ENCODE peak calls at places on chromosomes 6 and 20, in ten cellular contexts. G is PC-3; V is GDM1; Y is Right ventricle myocardium superior; J is NCI-H1092 treated with DMSO at 0.1 percent for 48 hours; B is C1 segment of cervical spinal cord; L is immature natural killer cell; Z is LNCaP clone FGC; H is activated CD8-positive, alpha-beta memory T cell treated with anti-CD3 and anti-CD28 coated beads, Interleukin-2, amount 50 U/mL, for 4 hours; T is CD8-positive, alpha-beta T cell. W is an unnamed sample.
A peak's percentile ranks its signal among the peaks of the same experiment; 100 is the strongest.

GRCh38 chr20:60474385-60474910 is 516.2 kb downstream of the CDH26 start:
- DNase-seq in G (no peak), V (no peak), Y (no peak), J (no peak), B (no peak), L (no peak), Z (no peak), H (no peak), T (no peak), W (no peak)

GRCh38 chr6:149082320-149082719 is 235.2 kb upstream of the TAB2 start:
- DNase-seq in G (peak; percentile 69), V (peak; percentile 57), Y (peak; percentile 85), J (peak; percentile 61), B (no peak), L (peak; percentile 60), Z (peak; percentile 71), H (peak; percentile 88), T (peak; percentile 90), W (peak; percentile 81)

GRCh38 chr6:74967821-74968220 is 238.0 kb downstream of the COL12A1 start:
- DNase-seq in G (no peak), V (no peak), Y (no peak), J (no peak), B (no peak), L (no peak), Z (no peak), H (no peak), T (no peak), W (no peak)

GRCh38 chr6:42898891-42899361 is 16.9 kb upstream of the PTCRA start:
- DNase-seq in G (peak; percentile 86), V (peak; percentile 51), Y (no peak), J (peak; percentile 41), B (peak; percentile 61), L (peak; percentile 73), Z (no peak), H (peak; percentile 70), T (peak; percentile 78), W (peak; percentile 67)

GRCh38 chr6:12804967-12805645 is 88.5 kb downstream of the PHACTR1 start:
- DNase-seq in G (no peak), V (no peak), Y (no peak), J (no peak), B (no peak), L (no peak), Z (no peak), H (no peak), T (no peak), W (no peak)

GRCh38 chr20:61639200-61639599 is 387.1 kb downstream of the CDH4 start:
- DNase-seq in G (no peak), V (no peak), Y (no peak), J (no peak), B (no peak), L (no peak), Z (no peak), H (no peak), T (no peak), W (no peak)

GRCh38 chr20:19774086-19774933 is 16.3 kb downstream of the RIN2 start:
- DNase-seq in G (no peak), V (no peak), Y (no peak), J (no peak), B (no peak), L (no peak), Z (no peak), H (no peak), T (no peak), W (no peak)

GRCh38 chr6:101800598-101800997 is 407.1 kb downstream of the GRIK2 start:
- DNase-seq in G (no peak), V (no peak), Y (no peak), J (peak; percentile 26), B (no peak), L (no peak), Z (no peak), H (no peak), T (no peak), W (no peak)

W was measured in T-cell.